ENCODE peak calls at places on chromosomes 13 and 19, in ten cellular contexts. V, Y, S, K, U, F, W, Q, I and C are unnamed samples.

GRCh38 chr13:101325423-101325822 is 90.9 kb downstream of the NALCN start:
- DNase-seq in V (no peak), Y (no peak), S (no peak), K (no peak), U (no peak), F (no peak), W (no peak), Q (no peak), I (no peak), C (no peak)

GRCh38 chr13:28037399-28037798 is 48.9 kb upstream of the URAD start:
- DNase-seq in V (no peak), Y (peak; percentile 47), S (no peak), K (no peak), U (no peak), F (no peak), W (no peak), Q (no peak), I (no peak), C (no peak)

GRCh38 chr13:62131604-62132003 is 716.0 kb upstream of the PCDH20 start:
- DNase-seq in V (no peak), Y (no peak), S (no peak), K (no peak), U (no peak), F (no peak), W (no peak), Q (no peak), I (no peak), C (no peak)

GRCh38 chr19:1361601-1362384 is 21.9 kb upstream of the NDUFS7 start:
- DNase-seq in V (no peak), Y (no peak), S (no peak), K (no peak), U (no peak), F (no peak), W (no peak), Q (peak; percentile 79), I (no peak), C (no peak)

GRCh38 chr19:29001006-29001921 is 211.7 kb downstream of the UQCRFS1 start:
- DNase-seq in V (no peak), Y (no peak), S (no peak), K (no peak), U (no peak), F (no peak), W (no peak), Q (no peak), I (peak; percentile 10), C (no peak)

GRCh38 chr19:18464646-18465045 is 26.7 kb upstream of the ISYNA1 start:
- DNase-seq in V (peak; percentile 78), Y (no peak), S (no peak), K (no peak), U (no peak), F (peak; percentile 87), W (no peak), Q (peak; percentile 85), I (no peak), C (peak; percentile 99)

GRCh38 chr19:32407004-32407992 is 1.7 kb downstream of the DPY19L3 start:
- DNase-seq in V (no peak), Y (no peak), S (no peak), K (no peak), U (no peak), F (peak; percentile 63), W (no peak), Q (peak; percentile 76), I (no peak), C (peak; percentile 72)

GRCh38 chr19:54142166-54142780 is 4.7 kb downstream of the CNOT3 start:
- DNase-seq in V (no peak), Y (no peak), S (no peak), K (no peak), U (no peak), F (no peak), W (no peak), Q (peak; percentile 65), I (no peak), C (no peak)

GRCh38 chr19:49224856-49225255 is 67.3 kb downstream of the TRPM4 start:
- DNase-seq in V (peak; percentile 62), Y (peak; percentile 63), S (no peak), K (no peak), U (no peak), F (no peak), W (peak; percentile 15), Q (peak; percentile 78), I (peak; percentile 71), C (no peak)

GRCh38 chr13:25865391-25865790 is 186.4 kb downstream of the SHISA2 start:
- DNase-seq in V (no peak), Y (no peak), S (no peak), K (no peak), U (no peak), F (no peak), W (no peak), Q (no peak), I (no peak), C (no peak)

GRCh38 chr19:679418-680286 is 3.5 kb downstream of the FSTL3 start:
- DNase-seq in V (peak; percentile 73), Y (peak; percentile 51), S (peak; percentile 25), K (peak; percentile 17), U (no peak), F (peak; percentile 85), W (no peak), Q (peak; percentile 91), I (no peak), C (no peak)

GRCh38 chr19:49020342-49020741 is 3.5 kb upstream of the LHB start:
- DNase-seq in V (no peak), Y (no peak), S (no peak), K (no peak), U (no peak), F (no peak), W (no peak), Q (no peak), I (no peak), C (no peak)

DNA sequence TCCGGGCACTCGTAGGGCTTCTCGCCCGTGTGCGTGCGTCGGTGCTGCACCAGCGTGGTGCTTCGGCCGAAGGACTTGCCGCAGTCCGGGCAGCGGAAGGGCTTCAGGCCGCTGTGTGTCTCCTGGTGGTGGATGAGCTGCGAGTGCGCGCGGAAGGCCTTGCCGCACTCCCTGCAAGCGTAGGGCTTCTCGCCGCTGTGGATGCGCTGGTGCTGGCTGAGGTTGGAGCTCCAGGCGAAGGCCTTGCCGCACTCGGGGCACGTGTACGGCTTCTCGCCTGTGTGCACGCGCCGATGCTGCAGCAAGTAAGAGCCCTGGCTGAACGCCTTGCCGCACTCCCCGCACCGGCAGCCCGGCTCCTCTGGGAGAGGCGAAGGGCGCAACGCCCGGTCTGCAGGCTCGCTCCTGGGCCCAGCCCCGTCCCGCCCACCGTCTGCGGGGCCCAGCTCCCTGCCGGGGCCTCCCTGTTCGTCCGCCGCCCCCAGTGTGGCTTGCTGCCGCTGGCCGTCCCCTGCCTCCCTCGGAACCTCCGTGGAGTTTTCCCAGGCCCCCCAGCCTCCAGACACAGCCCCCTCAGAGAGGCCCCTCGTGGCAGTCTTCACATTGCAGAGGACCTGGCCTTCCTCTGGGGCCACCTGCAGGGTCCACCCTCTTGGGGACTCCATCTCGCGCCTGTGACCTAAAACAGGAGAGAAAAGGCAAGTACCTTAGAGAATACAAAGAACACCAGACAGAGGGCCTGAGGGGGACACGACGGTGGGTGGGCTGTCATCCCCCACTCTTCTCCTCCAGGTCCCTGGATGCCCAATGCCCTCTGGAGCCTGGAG is 3.9 kb upstream of the A1BG start:
- DNase-seq in V (peak; percentile 14), Y (no peak), S (no peak), K (no peak), U (no peak), F (no peak), W (no peak), Q (peak; percentile 54), I (no peak), C (no peak)
- H3K4me3 ChIP-seq in V (no peak overlapping the region), Y (no peak overlapping the region), S (peak overlapping the region; percentile 47), K (peak overlapping the region; percentile 47), U (peak overlapping the region; percentile 29), F (peak overlapping the region; percentile 59), W (peak overlapping the region; percentile 57), Q (peak overlapping the region; percentile 31), I (no peak overlapping the region), C (no peak overlapping the region)

GRCh38 chr19:5687360-5688198 is 2.5 kb upstream of the RPL36 start:
- DNase-seq in V (no peak), Y (no peak), S (no peak), K (no peak), U (no peak), F (peak; percentile 48), W (no peak), Q (no peak), I (no peak), C (no peak)
- H3K4me3 ChIP-seq in V (no peak overlapping the region), Y (peak overlapping the region; percentile 28), S (peak overlapping the region; percentile 61), K (peak overlapping the region; percentile 56), U (peak overlapping the region; percentile 56), F (peak overlapping the region; percentile 76), W (peak overlapping the region; percentile 58), Q (peak overlapping the region; percentile 58), I (peak overlapping the region; percentile 52), C (peak overlapping the region; percentile 55)

GRCh38 chr13:54950546-54950945 is 1921.9 kb downstream of the OLFM4 start:
- DNase-seq in V (no peak), Y (no peak), S (no peak), K (no peak), U (no peak), F (no peak), W (no peak), Q (no peak), I (no peak), C (no peak)

GRCh38 chr13:54949735-54950134 is 1921.1 kb downstream of the OLFM4 start:
- DNase-seq in V (no peak), Y (no peak), S (no peak), K (no peak), U (no peak), F (no peak), W (no peak), Q (no peak), I (no peak), C (no peak)

GRCh38 chr13:54958781-54959180 is 1930.2 kb downstream of the OLFM4 start:
- DNase-seq in V (no peak), Y (no peak), S (no peak), K (no peak), U (no peak), F (no peak), W (no peak), Q (no peak), I (no peak), C (no peak)

GRCh38 chr13:54953786-54954185 is 1925.2 kb downstream of the OLFM4 start:
- DNase-seq in V (no peak), Y (no peak), S (no peak), K (no peak), U (no peak), F (no peak), W (no peak), Q (no peak), I (no peak), C (no peak)
- H3K4me3 ChIP-seq in V (no peak overlapping the region), Y (no peak overlapping the region), S (no peak overlapping the region), K (no peak overlapping the region), U (no peak overlapping the region), F (no peak overlapping the region), W (no peak overlapping the region), Q (no peak overlapping the region), I (no peak overlapping the region), C (no peak overlapping the region)

DNA sequence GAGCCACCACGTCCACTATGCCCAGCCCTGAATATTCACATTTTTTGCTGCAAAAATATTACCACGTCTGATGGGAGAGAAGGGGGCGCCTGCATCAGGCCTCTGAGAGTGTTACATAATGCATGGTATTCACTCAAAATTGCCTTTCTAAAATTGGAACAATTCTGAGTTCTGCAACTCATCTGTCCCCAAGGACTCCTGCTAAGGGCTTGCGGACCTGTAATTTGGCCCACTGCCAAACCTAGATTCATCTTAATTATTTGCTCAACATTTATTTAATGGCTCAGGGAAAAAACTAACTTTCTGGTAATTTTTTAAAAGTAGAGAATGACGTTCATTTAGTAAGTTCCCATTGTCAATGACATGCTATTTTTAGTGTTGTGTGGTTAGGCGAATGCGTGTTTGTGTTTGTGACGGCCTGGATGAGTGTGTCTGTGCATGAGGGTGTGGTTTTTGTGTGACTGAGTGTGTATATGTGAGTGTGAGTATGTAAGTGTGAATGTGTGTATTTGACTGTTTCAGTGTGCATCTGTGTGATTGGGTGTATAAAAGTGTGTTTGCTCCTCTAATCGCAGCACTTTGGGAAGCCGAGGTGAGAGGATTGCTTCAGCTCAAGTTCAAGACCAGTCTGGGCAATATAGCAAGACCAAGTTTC is 8.8 kb downstream of the INAFM1 start:
- DNase-seq in V (no peak), Y (no peak), S (no peak), K (no peak), U (no peak), F (no peak), W (no peak), Q (no peak), I (no peak), C (no peak)
- H3K4me3 ChIP-seq in V (no peak overlapping the region), Y (no peak overlapping the region), S (no peak overlapping the region), K (no peak overlapping the region), U (no peak overlapping the region), F (no peak overlapping the region), W (no peak overlapping the region), Q (no peak overlapping the region), I (no peak overlapping the region), C (no peak overlapping the region)